ENCODE peak calls at places on chromosomes 13 and 19, in five cellular contexts. C is GM23338, E is tibial nerve, K is heart left ventricle, D is pancreas. J is an unnamed sample.

GRCh38 chr13:105587786-105588185 is 947.7 kb downstream of the EFNB2 start:
- DNase-seq in C (peak; percentile 1), E (no peak), K (no peak), D (no peak), J (peak; percentile 76)

GRCh38 chr19:4897146-4897545 is 5.5 kb downstream of the ARRDC5 start:
- DNase-seq in C (no peak), E (no peak), K (no peak), D (no peak), J (no peak)

GRCh38 chr19:18425515-18426415 is 6.6 kb downstream of the SSBP4 start:
- DNase-seq in C (peak; percentile 26), E (no peak), K (no peak), D (no peak), J (no peak)

GRCh38 chr19:18477974-18478373 is 40.0 kb upstream of the ISYNA1 start:
- DNase-seq in C (no peak), E (no peak), K (peak; percentile 41), D (no peak), J (no peak)

GRCh38 chr19:16930753-16931152 is 42.0 kb downstream of the F2RL3 start:
- DNase-seq in C (no peak), E (no peak), K (no peak), D (no peak), J (no peak)

GRCh38 chr19:7928741-7929701 is 3.1 kb upstream of the CTXN1 start:
- DNase-seq in C (peak; percentile 89), E (peak; percentile 48), K (no peak), D (peak; percentile 32), J (peak; percentile 58)

GRCh38 chr19:56639217-56639616 is 3.7 kb upstream of the SMIM17 start:
- DNase-seq in C (peak; percentile 48), E (no peak), K (no peak), D (no peak), J (no peak)

GRCh38 chr13:75908137-75908536 is 272.0 kb downstream of the LMO7 start:
- DNase-seq in C (no peak), E (no peak), K (peak; percentile 59), D (no peak), J (no peak)

GRCh38 chr13:50668044-50668443 is 175.4 kb downstream of the DLEU7 start:
- DNase-seq in C (no peak), E (no peak), K (no peak), D (no peak), J (no peak)

GRCh38 chr19:42252365-42253244 is 2.3 kb downstream of the ERF start:
- DNase-seq in C (peak; percentile 42), E (peak; percentile 63), K (no peak), D (no peak), J (no peak)

GRCh38 chr13:26482451-26483197 is 74.9 kb upstream of the WASF3 start:
- DNase-seq in C (peak; percentile 89), E (peak; percentile 35), K (no peak), D (peak; percentile 36), J (peak; percentile 63)

GRCh38 chr19:23957660-23958281 is 43.1 kb downstream of the ZNF726 start:
- DNase-seq in C (no peak), E (no peak), K (no peak), D (no peak), J (peak; percentile 76)

GRCh38 chr13:42119875-42120274 is 71.4 kb downstream of the DGKH start:
- DNase-seq in C (no peak), E (no peak), K (no peak), D (no peak), J (no peak)

GRCh38 chr19:11554160-11554559 is 4.9 kb downstream of the ELOF1 start:
- DNase-seq in C (no peak), E (no peak), K (no peak), D (no peak), J (no peak)

GRCh38 chr19:16596399-16596798 is 24.2 kb upstream of the SLC35E1 start:
- DNase-seq in C (no peak), E (no peak), K (no peak), D (no peak), J (peak; percentile 56)

GRCh38 chr13:23578411-23579071 is 8.3 kb downstream of the TNFRSF19 start:
- DNase-seq in C (peak; percentile 74), E (peak; percentile 64), K (peak; percentile 90), D (peak; percentile 83), J (peak; percentile 34)
- TF ChIP-seq CTCF in C (peak; percentile 50), E (peak; percentile 71), K (peak; percentile 71), D (peak; percentile 65), J (peak; percentile 79)

DNA sequence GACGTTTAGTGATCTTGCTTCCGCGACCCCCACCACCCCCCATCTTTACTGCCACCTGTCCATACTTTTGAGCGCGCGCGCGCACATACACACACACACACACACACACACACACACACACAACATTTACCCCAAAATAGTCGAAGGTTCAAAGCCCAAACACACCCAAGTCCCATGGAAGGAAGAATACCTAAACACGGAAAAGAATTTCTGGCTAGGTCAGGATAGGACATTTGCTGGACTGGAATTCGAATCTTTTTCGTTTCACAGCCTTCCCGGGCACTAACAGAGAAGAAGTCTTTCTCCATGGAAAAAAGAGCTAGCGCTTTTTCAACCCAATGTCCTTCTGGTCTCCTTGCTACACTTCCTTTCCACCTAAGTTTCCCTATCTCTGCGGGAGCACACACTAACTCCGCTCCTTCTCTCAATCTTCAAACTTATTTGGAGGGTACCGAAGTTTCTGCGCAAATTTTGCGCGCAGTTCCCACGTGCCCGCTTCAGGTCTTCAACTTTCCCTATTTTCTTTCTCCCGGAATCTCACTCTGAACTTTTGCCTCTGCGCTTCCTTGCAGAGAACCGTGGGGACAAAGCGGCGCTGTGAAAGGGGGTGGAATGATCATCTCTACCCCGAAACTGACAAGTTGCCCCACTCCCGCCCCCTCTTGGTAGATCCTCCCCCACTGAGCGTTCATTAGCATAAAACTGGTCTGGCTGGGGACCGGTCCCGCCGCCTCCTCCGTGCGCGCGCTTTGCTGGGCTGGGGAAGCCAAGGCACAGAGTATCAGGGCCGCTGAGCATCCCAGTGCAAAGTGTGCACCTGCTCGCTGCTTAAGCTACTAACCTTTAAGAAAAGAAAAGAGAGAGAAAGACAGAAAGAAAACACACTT is 2.7 kb downstream of the DACH1 start:
- DNase-seq in C (peak; percentile 78), E (no peak), K (peak; percentile 80), D (peak; percentile 51), J (no peak)
- H3K27ac ChIP-seq in C (no peak overlapping the region), E (no peak overlapping the region), K (peak overlapping the region; percentile 88), D (peak overlapping the region; percentile 12), J (no peak overlapping the region)

GRCh38 chr13:47832458-47832972 is 168.6 kb downstream of the SUCLA2 start:
- DNase-seq in C (peak; percentile 10), E (no peak), K (no peak), D (no peak), J (no peak)
- TF ChIP-seq CTCF in C (peak; percentile 39), E (no peak), K (no peak), D (no peak), J (no peak)

DNA sequence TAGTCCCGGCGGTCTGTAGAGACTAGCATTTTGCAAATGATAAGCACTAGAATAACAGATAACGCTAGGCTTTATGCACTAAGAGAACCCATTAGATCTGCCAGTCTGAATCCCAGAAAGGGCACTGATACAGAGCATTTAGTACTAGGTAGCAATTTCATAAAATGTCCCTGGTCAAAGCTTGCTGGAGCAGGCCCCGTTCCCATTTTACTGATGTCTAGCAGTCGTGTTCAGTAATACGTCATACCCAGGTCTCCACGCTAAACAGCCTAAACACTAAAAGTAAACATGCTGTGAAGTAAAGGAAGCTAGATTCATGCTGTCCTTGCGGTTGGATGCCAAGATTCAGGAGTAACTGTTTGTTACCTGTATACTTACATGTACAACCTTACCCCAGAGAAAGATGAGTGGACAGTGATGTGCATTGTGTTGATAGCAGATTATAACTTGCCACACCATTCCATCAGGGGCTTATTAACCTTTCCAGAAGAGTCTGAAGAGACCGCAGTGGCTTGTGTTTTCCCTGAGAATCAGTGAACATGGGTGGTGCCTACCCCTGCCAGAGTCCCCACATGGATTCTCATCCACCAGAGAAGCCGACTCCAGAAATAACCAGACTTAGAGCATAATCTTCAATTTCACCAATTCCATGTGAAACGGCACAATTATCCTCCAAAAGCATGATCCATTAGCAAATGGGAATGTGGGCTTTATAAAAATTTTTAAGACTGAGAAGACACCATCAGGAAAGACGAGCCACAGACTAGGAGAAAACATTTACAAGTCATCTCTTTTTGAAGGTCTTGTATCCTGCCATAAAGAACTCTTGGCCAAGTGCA is 3.4 kb upstream of the RPS11 start:
- DNase-seq in C (peak; percentile 40), E (no peak), K (no peak), D (no peak), J (no peak)
- H3K27ac ChIP-seq in C (peak overlapping the region; percentile 100), E (peak overlapping the region; percentile 14), K (no peak overlapping the region), D (no peak overlapping the region), J (peak overlapping the region; percentile 96)

DNA sequence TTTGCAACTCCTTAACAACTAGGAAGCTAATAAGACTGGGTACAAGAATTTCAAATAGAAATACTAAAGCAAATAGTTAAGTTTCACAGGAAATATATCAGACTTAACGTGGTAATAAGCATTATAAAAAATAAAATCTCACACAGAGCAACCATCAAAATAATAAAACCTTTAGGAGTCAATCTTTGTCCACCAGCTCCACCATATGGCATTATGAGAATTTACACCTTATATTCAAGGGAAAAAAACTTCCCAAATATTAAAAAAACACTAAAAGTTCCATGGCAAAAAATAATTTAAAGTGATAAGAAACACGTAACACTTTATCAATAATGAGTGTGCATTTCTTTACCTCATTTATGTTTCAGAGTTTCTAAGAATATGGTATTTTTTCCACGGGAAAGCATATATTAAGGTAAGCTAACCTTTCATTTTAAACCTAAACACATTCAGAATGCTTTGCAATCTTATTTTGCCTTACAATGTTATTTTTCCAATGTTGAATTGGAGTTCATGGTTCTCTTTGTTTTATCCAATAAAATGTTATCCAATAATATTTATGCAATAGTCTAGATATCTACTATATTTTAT is 423.2 kb upstream of the SGCG start:
- DNase-seq in C (peak; percentile 24), E (no peak), K (no peak), D (no peak), J (peak; percentile 12)
- TF ChIP-seq CTCF in C (peak; percentile 71), E (peak; percentile 34), K (peak; percentile 53), D (no peak), J (peak; percentile 31)

DNA sequence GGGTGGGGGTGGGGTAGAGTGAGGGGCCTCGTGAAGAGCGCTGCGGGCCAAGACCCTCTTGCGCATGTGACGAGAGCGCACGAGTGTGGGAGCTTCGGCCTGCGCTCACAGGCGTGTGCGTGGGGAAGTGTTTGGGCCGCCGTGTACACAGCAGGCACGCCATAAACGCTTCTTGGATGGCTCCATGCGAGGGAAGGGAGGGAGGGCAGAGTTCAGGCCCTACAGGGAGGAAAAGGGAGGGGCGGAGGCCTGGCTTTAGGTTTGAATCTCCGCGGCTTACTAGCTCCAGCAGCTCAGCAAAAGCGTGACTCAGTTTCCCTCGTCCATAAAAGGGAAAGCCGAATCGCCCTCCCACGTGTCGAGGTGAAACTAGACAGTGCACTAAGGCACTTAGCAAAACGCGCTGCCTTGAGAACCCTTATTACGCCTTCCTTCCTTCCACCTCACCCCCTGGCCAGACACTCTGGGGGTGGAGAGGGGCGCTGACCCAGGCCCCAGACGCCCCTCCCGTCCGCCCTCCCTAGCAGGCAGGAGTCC is 12.5 kb downstream of the GADD45B start:
- DNase-seq in C (no peak), E (no peak), K (no peak), D (no peak), J (no peak)
- H3K27ac ChIP-seq in C (no peak overlapping the region), E (no peak overlapping the region), K (peak overlapping the region; percentile 51), D (no peak overlapping the region), J (peak overlapping the region; percentile 37)

GRCh38 chr13:43981091-43981490 is 101.4 kb downstream of the LACC1 start:
- DNase-seq in C (peak; percentile 85), E (no peak), K (no peak), D (no peak), J (no peak)
- TF ChIP-seq CTCF in C (peak; percentile 56), E (no peak), K (no peak), D (no peak), J (no peak)

GRCh38 chr13:73521970-73522549 is 463.3 kb downstream of the KLF5 start:
- DNase-seq in C (no peak), E (no peak), K (no peak), D (no peak), J (no peak)
- H3K27ac ChIP-seq in C (no peak overlapping the region), E (peak overlapping the region; percentile 50), K (no peak overlapping the region), D (no peak overlapping the region), J (no peak overlapping the region)

GRCh38 chr13:54536112-54536511 is 1507.5 kb downstream of the OLFM4 start:
- DNase-seq in C (peak; percentile 74), E (no peak), K (no peak), D (no peak), J (peak; percentile 5)
- TF ChIP-seq CTCF in C (peak; percentile 68), E (no peak), K (no peak), D (no peak), J (no peak)

J was measured in RWPE1.